ENCODE peak calls at places on chromosome 19, in seven cellular contexts. K, Y, T, B, G, V and L are unnamed samples.

GRCh38 chr19:6767081-6767356 is 216 bp downstream of the SH2D3A start:
- DNase-seq in K (no peak), Y (no peak), T (peak), B (no peak), G (no peak), V (no peak), L (no peak)

GRCh38 chr19:52648336-52648990 is 10.3 kb upstream of the ZNF83 start:
- DNase-seq in K (peak), Y (no peak), T (no peak), B (no peak), G (no peak), V (no peak), L (peak)

GRCh38 chr19:34503546-34504272 is 22.2 kb downstream of the WTIP start:
- DNase-seq in K (no peak), Y (no peak), T (no peak), B (no peak), G (no peak), V (no peak), L (no peak)

GRCh38 chr19:21655540-21656126 is 111.7 kb downstream of the ZNF100 start:
- DNase-seq in K (no peak), Y (no peak), T (no peak), B (no peak), G (no peak), V (no peak), L (no peak)

GRCh38 chr19:29812080-29812880 is 489 bp downstream of the CCNE1 start:
- DNase-seq in K (peak), Y (peak), T (no peak), B (no peak), G (peak), V (no peak), L (no peak)

GRCh38 chr19:39408392-39409206 is 2.0 kb downstream of the ZFP36 start:
- DNase-seq in K (peak), Y (no peak), T (peak), B (no peak), G (peak), V (no peak), L (no peak)

GRCh38 chr19:56838930-56839664 is 1.4 kb downstream of the PEG3 start:
- DNase-seq in K (no peak), Y (peak), T (no peak), B (no peak), G (peak), V (no peak), L (peak)

GRCh38 chr19:5093953-5094718 is 125.2 kb downstream of the KDM4B start:
- DNase-seq in K (no peak), Y (no peak), T (no peak), B (no peak), G (no peak), V (no peak), L (no peak)

GRCh38 chr19:2171349-2172145 is 7.8 kb downstream of the DOT1L start:
- DNase-seq in K (no peak), Y (peak), T (peak), B (no peak), G (peak), V (peak), L (no peak)

GRCh38 chr19:46408611-46409039 is 4.7 kb downstream of the CCDC8 start:
- DNase-seq in K (no peak), Y (no peak), T (no peak), B (no peak), G (no peak), V (no peak), L (no peak)

GRCh38 chr19:2274185-2274711 is 7.7 kb downstream of the PEAK3 start:
- DNase-seq in K (no peak), Y (no peak), T (no peak), B (no peak), G (no peak), V (no peak), L (no peak)

GRCh38 chr19:11984986-11985385 is 20.1 kb downstream of the ZNF763 start:
- DNase-seq in K (no peak), Y (no peak), T (no peak), B (no peak), G (no peak), V (no peak), L (no peak)

GRCh38 chr19:3983936-3984583 is 1.2 kb downstream of the EEF2 start:
- DNase-seq in K (no peak), Y (no peak), T (no peak), B (no peak), G (peak), V (no peak), L (no peak)

GRCh38 chr19:23436318-23436717 is 41.0 kb upstream of the ZNF91 start:
- DNase-seq in K (no peak), Y (no peak), T (no peak), B (no peak), G (no peak), V (no peak), L (no peak)

GRCh38 chr19:57171551-57172081 is 4.3 kb upstream of the DUXA start:
- DNase-seq in K (peak), Y (peak), T (no peak), B (no peak), G (peak), V (no peak), L (peak)

GRCh38 chr19:2888739-2889224 is 11.9 kb upstream of the ZNF57 start:
- DNase-seq in K (no peak), Y (peak), T (peak), B (no peak), G (peak), V (no peak), L (no peak)

GRCh38 chr19:23241433-23241832 is 8.8 kb downstream of the ZNF724 start:
- DNase-seq in K (no peak), Y (no peak), T (no peak), B (no peak), G (no peak), V (no peak), L (no peak)

GRCh38 chr19:35436477-35437141 is 11.4 kb upstream of the FFAR2 start:
- DNase-seq in K (peak), Y (no peak), T (no peak), B (no peak), G (no peak), V (no peak), L (no peak)

GRCh38 chr19:15810335-15810734 is 5.1 kb downstream of the OR10H1 start:
- DNase-seq in K (no peak), Y (no peak), T (no peak), B (no peak), G (peak), V (no peak), L (no peak)

GRCh38 chr19:49894011-49894664 is 2.5 kb downstream of the IL4I1 start:
- DNase-seq in K (no peak), Y (no peak), T (no peak), B (no peak), G (no peak), V (no peak), L (no peak)

GRCh38 chr19:46428278-46429141 is at the start of gene PNMA8C:
- DNase-seq in K (peak), Y (no peak), T (peak), B (no peak), G (peak), V (peak), L (peak)

GRCh38 chr19:12596927-12597548 is 13.6 kb downstream of the ZNF490 start:
- DNase-seq in K (no peak), Y (no peak), T (no peak), B (no peak), G (no peak), V (no peak), L (no peak)

GRCh38 chr19:15769586-15769985 is 17.9 kb upstream of the OR10H5 start:
- DNase-seq in K (no peak), Y (no peak), T (no peak), B (no peak), G (no peak), V (no peak), L (no peak)

GRCh38 chr19:41449079-41449864 is 6.3 kb downstream of the ERICH4 start:
- DNase-seq in K (peak), Y (peak), T (peak), B (no peak), G (peak), V (peak), L (peak)

GRCh38 chr19:48136547-48136946 is 25.9 kb upstream of the PLA2G4C start:
- DNase-seq in K (no peak), Y (no peak), T (no peak), B (no peak), G (no peak), V (no peak), L (no peak)

GRCh38 chr19:4861147-4861546 is 6.3 kb downstream of the PLIN3 start:
- DNase-seq in K (no peak), Y (no peak), T (peak), B (no peak), G (no peak), V (no peak), L (no peak)

GRCh38 chr19:33248954-33249613 is 23.4 kb upstream of the SLC7A10 start:
- DNase-seq in K (peak), Y (no peak), T (no peak), B (no peak), G (no peak), V (no peak), L (no peak)

GRCh38 chr19:50626011-50626410 is 13.7 kb downstream of the SYT3 start:
- DNase-seq in K (no peak), Y (no peak), T (no peak), B (no peak), G (no peak), V (no peak), L (no peak)

GRCh38 chr19:6091771-6092291 is 18.5 kb downstream of the RFX2 start:
- DNase-seq in K (peak), Y (no peak), T (no peak), B (no peak), G (no peak), V (no peak), L (no peak)

GRCh38 chr19:610801-611505 is 21.3 kb downstream of the HCN2 start:
- DNase-seq in K (peak), Y (peak), T (no peak), B (no peak), G (peak), V (peak), L (peak)